ENCODE peak calls at places on chromosomes 16 and 17, in five cellular contexts. S is heart right ventricle, Y is ascending aorta, R is cardiac muscle cell, Q is pancreas. K is an unnamed sample. For H3K36me3, the result is how much of the 10 kb centered on the place peaks cover.

GRCh38 chr17:62713096-62713870 is 85.8 kb downstream of the MRC2 start:
- DNase-seq in S (no peak), Q (no peak), R (no peak), Y (no peak), K (no peak)

GRCh38 chr17:75712480-75712879 is 8.8 kb upstream of the ITGB4 start:
- DNase-seq in S (no peak), R (no peak), Q (no peak), Y (no peak), K (no peak)

GRCh38 chr17:82003411-82004381 is 19.0 kb downstream of the CENPX start:
- DNase-seq in S (peak), Q (no peak), R (no peak), Y (peak), K (peak)

GRCh38 chr16:47204736-47205499 is 61.2 kb upstream of the NETO2 start:
- DNase-seq in R (no peak), Y (no peak), S (no peak), Q (no peak), K (no peak)

GRCh38 chr17:2395258-2396170 is 5.3 kb downstream of the MNT start:
- DNase-seq in S (no peak), R (peak), Y (no peak), Q (no peak), K (no peak)

GRCh38 chr17:47279062-47279801 is 25.6 kb downstream of the ITGB3 start:
- DNase-seq in Y (peak), Q (no peak), R (peak), S (peak), K (peak)

GRCh38 chr16:77805403-77805802 is 17.0 kb downstream of the VAT1L start:
- DNase-seq in Q (no peak), Y (no peak), R (no peak), S (peak), K (no peak)

GRCh38 chr17:43578699-43579569 is 32.8 kb upstream of the ETV4 start:
- DNase-seq in Q (no peak), R (no peak), S (no peak), Y (no peak), K (no peak)

GRCh38 chr17:68511671-68512246 is 471 bp upstream of the PRKAR1A start:
- DNase-seq in Q (peak), S (peak), R (peak), Y (peak), K (peak)

GRCh38 chr17:19703106-19703775 is 13.1 kb downstream of the SLC47A2 start:
- DNase-seq in S (no peak), Y (no peak), R (peak), Q (no peak), K (no peak)

GRCh38 chr17:38547439-38547838 is 58.3 kb downstream of the SRCIN1 start:
- DNase-seq in Q (no peak), R (no peak), S (no peak), Y (no peak), K (no peak)

GRCh38 chr16:3998793-3999478 is 117.3 kb downstream of the ADCY9 start:
- DNase-seq in Y (no peak), R (no peak), Q (no peak), S (no peak), K (no peak)

GRCh38 chr16:13957197-13958078 is 37.5 kb downstream of the ERCC4 start:
- DNase-seq in R (no peak), Q (peak), Y (no peak), S (peak), K (peak)

GRCh38 chr16:74035816-74036215 is 260.8 kb upstream of the PSMD7 start:
- DNase-seq in Q (no peak), Y (no peak), R (peak), S (no peak), K (no peak)

GRCh38 chr17:70661342-70662222 is 492.2 kb downstream of the KCNJ2 start:
- DNase-seq in S (no peak), Y (no peak), R (no peak), Q (peak), K (peak)

GRCh38 chr17:8163978-8164814 is 1.4 kb upstream of the VAMP2 start:
- DNase-seq in Q (peak), R (peak), Y (peak), S (peak), K (no peak)

GRCh38 chr17:74742153-74742515 is 5.1 kb downstream of the RAB37 start:
- DNase-seq in R (no peak), Y (no peak), Q (no peak), S (no peak), K (no peak)

GRCh38 chr17:79090503-79091372 is 16.1 kb downstream of the ENGASE start:
- DNase-seq in Q (no peak), R (no peak), S (no peak), Y (no peak), K (no peak)

GRCh38 chr17:58330544-58330996 is 2.0 kb upstream of the TSPOAP1 start:
- DNase-seq in Y (no peak), S (no peak), Q (no peak), R (no peak), K (no peak)

GRCh38 chr17:77145209-77145608 is 4.4 kb downstream of the SEC14L1 start:
- DNase-seq in Q (no peak), S (no peak), R (no peak), Y (no peak), K (no peak)

GRCh38 chr17:80637286-80637703 is 92.7 kb downstream of the RPTOR start:
- DNase-seq in S (no peak), Y (no peak), Q (no peak), R (no peak), K (no peak)

GRCh38 chr17:80633197-80633596 is 88.6 kb downstream of the RPTOR start:
- DNase-seq in Y (no peak), Q (no peak), R (no peak), S (no peak), K (no peak)

GRCh38 chr17:80639658-80640057 is 95.0 kb downstream of the RPTOR start:
- DNase-seq in S (no peak), Y (no peak), Q (no peak), R (no peak), K (no peak)

GRCh38 chr17:80633994-80634566 is 89.4 kb downstream of the RPTOR start:
- DNase-seq in S (no peak), Y (no peak), R (no peak), Q (no peak), K (no peak)

GRCh38 chr17:80636356-80637285 is 92.0 kb downstream of the RPTOR start:
- DNase-seq in S (no peak), R (no peak), Q (no peak), Y (no peak), K (no peak)
- TF ChIP-seq CTCF in S (no peak), R (no peak), Q (no peak), Y (no peak), K (no peak)

GRCh38 chr17:50311112-50311460 is 34.8 kb upstream of the XYLT2 start:
- DNase-seq in Y (no peak), S (no peak), R (no peak), Q (no peak), K (no peak)
- H3K4me3 ChIP-seq in Y (no peak), S (no peak), R (no peak), Q (no peak), K (no peak)

GRCh38 chr16:88600539-88600896 is 30.3 kb downstream of the ZC3H18 start:
- DNase-seq in Q (no peak), Y (no peak), R (no peak), S (no peak), K (no peak)
- H3K36me3 ChIP-seq in Q (under half), Y (under half), R (under half), S (under half), K (under half)

GRCh38 chr17:781920-782731 is at the start of the genes GLOD4 and MRM3:
- DNase-seq in Q (peak), R (peak), S (peak), Y (peak), K (peak)
- TF ChIP-seq CTCF in Q (no peak), R (no peak), S (peak), Y (peak), K (no peak)

K was measured in kidney epithelial cell.